ENCODE peak calls at places on chromosomes 5 and 9, in four cellular contexts. C is amniotic epithelial cell, M is lung microvascular endothelial cell, H is NCI-H1092 treated with DMSO at 0.1 percent for 48 hours. Z is an unnamed sample.

GRCh38 chr5:39167973-39168345 is 51.4 kb downstream of the FYB1 start:
- DNase-seq in H (no peak), C (no peak), M (no peak), Z (no peak)

GRCh38 chr5:127028822-127029457 is 1.4 kb downstream of the MARCHF3 start:
- DNase-seq in M (peak), C (peak), H (peak), Z (no peak)

GRCh38 chr9:104009853-104010252 is 84.3 kb upstream of the SMC2 start:
- DNase-seq in C (peak), H (peak), M (peak), Z (no peak)

GRCh38 chr9:71760901-71761300 is 7.4 kb downstream of the CEMIP2 start:
- DNase-seq in M (no peak), C (no peak), H (no peak), Z (no peak)

GRCh38 chr9:126893079-126893478 is 21.5 kb upstream of the RALGPS1 start:
- DNase-seq in M (no peak), H (no peak), C (no peak), Z (no peak)

GRCh38 chr9:94916956-94917355 is 190.5 kb downstream of the AOPEP start:
- DNase-seq in M (no peak), C (no peak), H (no peak), Z (no peak)

GRCh38 chr5:136004436-136004835 is 24.4 kb upstream of the TGFBI start:
- DNase-seq in M (no peak), H (no peak), C (peak), Z (no peak)

GRCh38 chr5:172339264-172340180 is 56.0 kb upstream of the UBTD2 start:
- DNase-seq in M (no peak), H (no peak), C (no peak), Z (no peak)

GRCh38 chr5:109324941-109325340 is 84.8 kb downstream of the PJA2 start:
- DNase-seq in H (no peak), C (peak), M (no peak), Z (no peak)

GRCh38 chr5:55636711-55637110 is 75.4 kb downstream of the SLC38A9 start:
- DNase-seq in M (no peak), C (peak), H (no peak), Z (no peak)

GRCh38 chr9:2634818-2635217 is 13.2 kb downstream of the VLDLR start:
- DNase-seq in M (no peak), C (no peak), H (no peak), Z (no peak)

GRCh38 chr9:113594484-113595299 is 131.2 kb downstream of the RGS3 start:
- DNase-seq in H (no peak), C (no peak), M (no peak), Z (no peak)

GRCh38 chr9:130938652-130939404 is at the start of gene FIBCD1:
- DNase-seq in C (peak), H (peak), M (peak), Z (no peak)

GRCh38 chr9:118331622-118332045 is 627.4 kb downstream of the TLR4 start:
- DNase-seq in H (no peak), M (no peak), C (peak), Z (no peak)

GRCh38 chr9:34123682-34124081 is 2.8 kb downstream of the DCAF12 start:
- DNase-seq in H (no peak), M (no peak), C (no peak), Z (no peak)

GRCh38 chr5:66739923-66740322 is 143.7 kb downstream of the MAST4 start:
- DNase-seq in C (no peak), H (no peak), M (no peak), Z (no peak)

GRCh38 chr5:113299591-113299990 is 135.2 kb downstream of the TSSK1B start:
- DNase-seq in M (no peak), H (no peak), C (no peak), Z (no peak)

GRCh38 chr9:134333234-134333873 is 7.1 kb downstream of the RXRA start:
- DNase-seq in C (peak), H (no peak), M (peak), Z (no peak)

GRCh38 chr5:102591650-102592049 is 92.8 kb upstream of the SLCO6A1 start:
- DNase-seq in C (no peak), H (no peak), M (no peak), Z (no peak)

GRCh38 chr5:1133510-1134255 is 21.8 kb upstream of the SLC12A7 start:
- DNase-seq in C (no peak), H (no peak), M (no peak), Z (no peak)

GRCh38 chr5:16750445-16750844 is 133.6 kb upstream of the RETREG1 start:
- DNase-seq in C (no peak), M (no peak), H (no peak), Z (no peak)

GRCh38 chr5:6408627-6409446 is 30.5 kb upstream of the MED10 start:
- DNase-seq in H (no peak), M (peak), C (peak), Z (no peak)

GRCh38 chr5:124277767-124278536 is 468.5 kb downstream of the ZNF608 start:
- DNase-seq in M (no peak), C (peak), H (no peak), Z (no peak)

GRCh38 chr9:70111641-70112236 is 68.1 kb downstream of the MAMDC2 start:
- DNase-seq in C (peak), H (no peak), M (no peak), Z (no peak)

GRCh38 chr9:137161558-137162483 is 8.0 kb downstream of the LRRC26 start:
- DNase-seq in H (no peak), C (no peak), M (no peak), Z (no peak)

Z was measured in stimulated activated CD8-positive, alpha-beta memory T cell treated with anti-CD3 and anti-CD28 coated beads, Interleukin-15, amount 100 ng/mL, for 4 hours.